ENCODE peak calls at places on chromosomes 4 and X, in four cellular contexts. One of them, this sample, is unnamed.

GRCh38 chrX:103878466-103879151 is 46.6 kb upstream of the RAB9B start:
- DNase-seq in CD8-positive, alpha-beta T cell: no peak
- DNase-seq in NCI-H1105: no peak
- DNase-seq in H4: peak
- DNase-seq in this sample: no peak

GRCh38 chrX:7147431-7147977 is at the start of gene STS:
- DNase-seq in CD8-positive, alpha-beta T cell: peak
- DNase-seq in NCI-H1105: no peak
- DNase-seq in H4: peak
- DNase-seq in this sample: no peak

GRCh38 chr4:56611501-56611900 is 69.6 kb downstream of the HOPX start:
- DNase-seq in CD8-positive, alpha-beta T cell: no peak
- DNase-seq in NCI-H1105: no peak
- DNase-seq in H4: peak
- DNase-seq in this sample: no peak

GRCh38 chr4:106238819-106239420 is 77.1 kb downstream of the TBCK start:
- DNase-seq in CD8-positive, alpha-beta T cell: no peak
- DNase-seq in NCI-H1105: no peak
- DNase-seq in H4: peak
- DNase-seq in this sample: no peak

GRCh38 chrX:130079824-130080406 is 30.4 kb downstream of the ELF4 start:
- DNase-seq in CD8-positive, alpha-beta T cell: no peak
- DNase-seq in NCI-H1105: peak
- DNase-seq in H4: peak
- DNase-seq in this sample: peak

GRCh38 chr4:174422893-174423256 is 99.4 kb downstream of the HPGD start:
- DNase-seq in CD8-positive, alpha-beta T cell: no peak
- DNase-seq in NCI-H1105: no peak
- DNase-seq in H4: no peak
- DNase-seq in this sample: no peak

GRCh38 chr4:155853189-155853588 is 12.9 kb downstream of the ASIC5 start:
- DNase-seq in CD8-positive, alpha-beta T cell: no peak
- DNase-seq in NCI-H1105: no peak
- DNase-seq in H4: no peak
- DNase-seq in this sample: no peak

GRCh38 chr4:45693746-45694145 is 430.1 kb downstream of the GABRG1 start:
- DNase-seq in CD8-positive, alpha-beta T cell: no peak
- DNase-seq in NCI-H1105: peak
- DNase-seq in H4: no peak
- DNase-seq in this sample: no peak

GRCh38 chrX:130896816-130897508 is 6.0 kb downstream of the ENOX2 start:
- DNase-seq in CD8-positive, alpha-beta T cell: no peak
- DNase-seq in NCI-H1105: no peak
- DNase-seq in H4: no peak
- DNase-seq in this sample: no peak

GRCh38 chrX:24298191-24298590 is 15.7 kb downstream of the SUPT20HL2 start:
- DNase-seq in CD8-positive, alpha-beta T cell: no peak
- DNase-seq in NCI-H1105: no peak
- DNase-seq in H4: peak
- DNase-seq in this sample: no peak

GRCh38 chr4:127809173-127809800 is 27.2 kb downstream of the HSPA4L start:
- DNase-seq in CD8-positive, alpha-beta T cell: no peak
- DNase-seq in NCI-H1105: no peak
- DNase-seq in H4: no peak
- DNase-seq in this sample: no peak

GRCh38 chr4:1113311-1114009 is at the start of gene RNF212:
- DNase-seq in CD8-positive, alpha-beta T cell: peak
- DNase-seq in NCI-H1105: no peak
- DNase-seq in H4: no peak
- DNase-seq in this sample: no peak

GRCh38 chr4:53705972-53706371 is 114.7 kb upstream of the LNX1 start:
- DNase-seq in CD8-positive, alpha-beta T cell: no peak
- DNase-seq in NCI-H1105: no peak
- DNase-seq in H4: no peak
- DNase-seq in this sample: no peak

GRCh38 chrX:1551959-1552546 is 15.1 kb upstream of the P2RY8 start:
- DNase-seq in CD8-positive, alpha-beta T cell: no peak
- DNase-seq in NCI-H1105: no peak
- DNase-seq in H4: no peak
- DNase-seq in this sample: no peak

GRCh38 chr4:17111959-17112659 is 213.7 kb upstream of the LDB2 start:
- DNase-seq in CD8-positive, alpha-beta T cell: no peak
- DNase-seq in NCI-H1105: no peak
- DNase-seq in H4: peak
- DNase-seq in this sample: no peak

GRCh38 chr4:95155759-95156451 is 392.9 kb downstream of the UNC5C start:
- DNase-seq in CD8-positive, alpha-beta T cell: no peak
- DNase-seq in NCI-H1105: no peak
- DNase-seq in H4: peak
- DNase-seq in this sample: no peak

GRCh38 chrX:48913605-48914366 is 2.3 kb upstream of the SLC35A2 start:
- DNase-seq in CD8-positive, alpha-beta T cell: no peak
- DNase-seq in NCI-H1105: no peak
- DNase-seq in H4: no peak
- DNase-seq in this sample: no peak

GRCh38 chr4:100933628-100934027 is 413.7 kb downstream of the PPP3CA start:
- DNase-seq in CD8-positive, alpha-beta T cell: no peak
- DNase-seq in NCI-H1105: no peak
- DNase-seq in H4: no peak
- DNase-seq in this sample: no peak

GRCh38 chr4:53548662-53549061 is 42.6 kb downstream of the LNX1 start:
- DNase-seq in CD8-positive, alpha-beta T cell: no peak
- DNase-seq in NCI-H1105: no peak
- DNase-seq in H4: no peak
- DNase-seq in this sample: no peak

GRCh38 chrX:41779058-41779564 is 55.1 kb downstream of the GPR82 start:
- DNase-seq in CD8-positive, alpha-beta T cell: no peak
- DNase-seq in NCI-H1105: peak
- DNase-seq in H4: peak
- DNase-seq in this sample: peak

GRCh38 chr4:153403761-153404160 is 59.3 kb downstream of the MND1 start:
- DNase-seq in CD8-positive, alpha-beta T cell: no peak
- DNase-seq in NCI-H1105: no peak
- DNase-seq in H4: no peak
- DNase-seq in this sample: no peak

GRCh38 chr4:1041147-1041935 is 29.9 kb downstream of the FGFRL1 start:
- DNase-seq in CD8-positive, alpha-beta T cell: no peak
- DNase-seq in NCI-H1105: no peak
- DNase-seq in H4: no peak
- DNase-seq in this sample: peak

GRCh38 chr4:10098770-10099139 is 17.8 kb downstream of the WDR1 start:
- DNase-seq in CD8-positive, alpha-beta T cell: no peak
- DNase-seq in NCI-H1105: no peak
- DNase-seq in H4: peak
- DNase-seq in this sample: no peak

GRCh38 chr4:8525383-8526120 is 54.6 kb upstream of the GPR78 start:
- DNase-seq in CD8-positive, alpha-beta T cell: no peak
- DNase-seq in NCI-H1105: no peak
- DNase-seq in H4: peak
- DNase-seq in this sample: no peak

GRCh38 chr4:138952405-138952804 is 63.2 kb upstream of the NOCT start:
- DNase-seq in CD8-positive, alpha-beta T cell: no peak
- DNase-seq in NCI-H1105: no peak
- DNase-seq in H4: no peak
- DNase-seq in this sample: no peak

GRCh38 chr4:85051526-85051925 is 85.0 kb upstream of the WDFY3 start:
- DNase-seq in CD8-positive, alpha-beta T cell: no peak
- DNase-seq in NCI-H1105: no peak
- DNase-seq in H4: no peak
- DNase-seq in this sample: no peak

GRCh38 chr4:1819284-1819683 is 26.2 kb downstream of the FGFR3 start:
- DNase-seq in CD8-positive, alpha-beta T cell: no peak
- DNase-seq in NCI-H1105: no peak
- DNase-seq in H4: no peak
- DNase-seq in this sample: no peak

GRCh38 chrX:16113978-16114554 is 9.3 kb upstream of the GRPR start:
- DNase-seq in CD8-positive, alpha-beta T cell: no peak
- DNase-seq in NCI-H1105: no peak
- DNase-seq in H4: no peak
- DNase-seq in this sample: no peak

GRCh38 chrX:12610079-12610478 is 181.1 kb upstream of the PRPS2 start:
- DNase-seq in CD8-positive, alpha-beta T cell: no peak
- DNase-seq in NCI-H1105: no peak
- DNase-seq in H4: peak
- DNase-seq in this sample: no peak

GRCh38 chr4:102299708-102300107 is 45.6 kb downstream of the SLC39A8 start:
- DNase-seq in CD8-positive, alpha-beta T cell: no peak
- DNase-seq in NCI-H1105: no peak
- DNase-seq in H4: peak
- DNase-seq in this sample: no peak

GRCh38 chrX:15617111-15617510 is 16.4 kb upstream of the ACE2 start:
- DNase-seq in CD8-positive, alpha-beta T cell: no peak
- DNase-seq in NCI-H1105: no peak
- DNase-seq in H4: no peak
- DNase-seq in this sample: no peak

This sample was measured in DMS79 treated with DMSO at 0.1 percent for 48 hours.